ENCODE peak calls at places on chromosome 5, in five cellular contexts. One of them, this sample, is unnamed.

GRCh38 chr5:13003457-13003856 is 941.0 kb downstream of the DNAH5 start:
- DNase-seq in esophagus squamous epithelium: no peak
- DNase-seq in lower lobe of right lung: no peak
- DNase-seq in WERI-Rb-1: no peak
- DNase-seq in fibroblast of mammary gland: no peak
- DNase-seq in this sample: no peak

GRCh38 chr5:132979367-132979935 is 16.0 kb upstream of the AFF4 start:
- DNase-seq in WERI-Rb-1: no peak
- DNase-seq in fibroblast of mammary gland: peak; percentile 80
- DNase-seq in lower lobe of right lung: no peak
- DNase-seq in esophagus squamous epithelium: no peak
- DNase-seq in this sample: no peak

GRCh38 chr5:52682492-52682891 is 105.2 kb upstream of the ITGA1 start:
- DNase-seq in lower lobe of right lung: no peak
- DNase-seq in fibroblast of mammary gland: no peak
- DNase-seq in esophagus squamous epithelium: no peak
- DNase-seq in WERI-Rb-1: no peak
- DNase-seq in this sample: no peak

GRCh38 chr5:106195679-106196078 is 1475.1 kb downstream of the EFNA5 start:
- DNase-seq in WERI-Rb-1: no peak
- DNase-seq in esophagus squamous epithelium: no peak
- DNase-seq in lower lobe of right lung: no peak
- DNase-seq in fibroblast of mammary gland: no peak
- DNase-seq in this sample: no peak

GRCh38 chr5:139657363-139658321 is 9.5 kb downstream of the CXXC5 start:
- DNase-seq in lower lobe of right lung: no peak
- DNase-seq in esophagus squamous epithelium: no peak
- DNase-seq in WERI-Rb-1: no peak
- DNase-seq in fibroblast of mammary gland: peak; percentile 64
- DNase-seq in this sample: no peak

GRCh38 chr5:179821298-179822058 is 773 bp downstream of the SQSTM1 start:
- DNase-seq in esophagus squamous epithelium: peak; percentile 71
- DNase-seq in WERI-Rb-1: peak; percentile 80
- DNase-seq in fibroblast of mammary gland: peak; percentile 95
- DNase-seq in lower lobe of right lung: peak; percentile 97
- DNase-seq in this sample: peak; percentile 94

GRCh38 chr5:66179297-66180051 is 35.4 kb downstream of the SREK1 start:
- DNase-seq in esophagus squamous epithelium: no peak
- DNase-seq in fibroblast of mammary gland: no peak
- DNase-seq in lower lobe of right lung: no peak
- DNase-seq in WERI-Rb-1: no peak
- DNase-seq in this sample: no peak

GRCh38 chr5:124877501-124878146 is 131.2 kb upstream of the ZNF608 start:
- DNase-seq in WERI-Rb-1: peak; percentile 15
- DNase-seq in fibroblast of mammary gland: no peak
- DNase-seq in lower lobe of right lung: no peak
- DNase-seq in esophagus squamous epithelium: no peak
- DNase-seq in this sample: no peak

GRCh38 chr5:172453986-172454354 is 355 bp downstream of the SH3PXD2B start:
- DNase-seq in fibroblast of mammary gland: no peak
- DNase-seq in lower lobe of right lung: no peak
- DNase-seq in esophagus squamous epithelium: no peak
- DNase-seq in WERI-Rb-1: peak; percentile 58
- DNase-seq in this sample: peak; percentile 78

GRCh38 chr5:164098536-164098935 is 593.1 kb downstream of the MAT2B start:
- DNase-seq in lower lobe of right lung: no peak
- DNase-seq in esophagus squamous epithelium: no peak
- DNase-seq in WERI-Rb-1: no peak
- DNase-seq in fibroblast of mammary gland: no peak
- DNase-seq in this sample: no peak

GRCh38 chr5:76617675-76618074 is 5.5 kb downstream of the F2RL2 start:
- DNase-seq in fibroblast of mammary gland: peak; percentile 49
- DNase-seq in WERI-Rb-1: no peak
- DNase-seq in esophagus squamous epithelium: no peak
- DNase-seq in lower lobe of right lung: no peak
- DNase-seq in this sample: no peak

GRCh38 chr5:41435276-41435675 is 75.1 kb downstream of the PLCXD3 start:
- DNase-seq in esophagus squamous epithelium: no peak
- DNase-seq in fibroblast of mammary gland: no peak
- DNase-seq in lower lobe of right lung: no peak
- DNase-seq in WERI-Rb-1: no peak
- DNase-seq in this sample: no peak

GRCh38 chr5:130885027-130885426 is 280.0 kb downstream of the HINT1 start:
- DNase-seq in WERI-Rb-1: no peak
- DNase-seq in lower lobe of right lung: no peak
- DNase-seq in esophagus squamous epithelium: no peak
- DNase-seq in fibroblast of mammary gland: no peak
- DNase-seq in this sample: peak; percentile 77

GRCh38 chr5:89697581-89697980 is 712.0 kb downstream of the CETN3 start:
- DNase-seq in WERI-Rb-1: no peak
- DNase-seq in esophagus squamous epithelium: no peak
- DNase-seq in fibroblast of mammary gland: no peak
- DNase-seq in lower lobe of right lung: no peak
- DNase-seq in this sample: no peak

GRCh38 chr5:142618125-142618524 is 67.8 kb downstream of the FGF1 start:
- DNase-seq in WERI-Rb-1: no peak
- DNase-seq in esophagus squamous epithelium: no peak
- DNase-seq in fibroblast of mammary gland: peak; percentile 90
- DNase-seq in lower lobe of right lung: no peak
- DNase-seq in this sample: no peak

GRCh38 chr5:5532306-5533076 is 110.0 kb downstream of the ICE1 start:
- DNase-seq in lower lobe of right lung: no peak
- DNase-seq in fibroblast of mammary gland: no peak
- DNase-seq in WERI-Rb-1: no peak
- DNase-seq in esophagus squamous epithelium: no peak
- DNase-seq in this sample: no peak

GRCh38 chr5:63055421-63055820 is 476.8 kb downstream of the LRRC70 start:
- DNase-seq in lower lobe of right lung: no peak
- DNase-seq in esophagus squamous epithelium: no peak
- DNase-seq in WERI-Rb-1: no peak
- DNase-seq in fibroblast of mammary gland: no peak
- DNase-seq in this sample: peak; percentile 56

GRCh38 chr5:119385136-119386128 is 29.6 kb downstream of the TNFAIP8 start:
- DNase-seq in WERI-Rb-1: no peak
- DNase-seq in lower lobe of right lung: no peak
- DNase-seq in esophagus squamous epithelium: no peak
- DNase-seq in fibroblast of mammary gland: no peak
- DNase-seq in this sample: no peak

GRCh38 chr5:119328753-119329602 is 26.8 kb upstream of the TNFAIP8 start:
- DNase-seq in esophagus squamous epithelium: no peak
- DNase-seq in WERI-Rb-1: no peak
- DNase-seq in fibroblast of mammary gland: peak; percentile 46
- DNase-seq in lower lobe of right lung: no peak
- DNase-seq in this sample: peak; percentile 41

GRCh38 chr5:92492908-92493307 is 1088.1 kb downstream of the NR2F1-AS1 start:
- DNase-seq in WERI-Rb-1: no peak
- DNase-seq in lower lobe of right lung: no peak
- DNase-seq in esophagus squamous epithelium: no peak
- DNase-seq in fibroblast of mammary gland: no peak
- DNase-seq in this sample: no peak

GRCh38 chr5:143826909-143827514 is 15.1 kb downstream of the HMHB1 start:
- DNase-seq in fibroblast of mammary gland: no peak
- DNase-seq in esophagus squamous epithelium: no peak
- DNase-seq in WERI-Rb-1: no peak
- DNase-seq in lower lobe of right lung: no peak
- DNase-seq in this sample: peak; percentile 19

GRCh38 chr5:171585981-171586380 is 166.5 kb downstream of the FGF18 start:
- DNase-seq in fibroblast of mammary gland: no peak
- DNase-seq in lower lobe of right lung: no peak
- DNase-seq in esophagus squamous epithelium: no peak
- DNase-seq in WERI-Rb-1: no peak
- DNase-seq in this sample: no peak

GRCh38 chr5:147753783-147754182 is 28.7 kb downstream of the JAKMIP2 start:
- DNase-seq in fibroblast of mammary gland: peak; percentile 20
- DNase-seq in lower lobe of right lung: no peak
- DNase-seq in WERI-Rb-1: no peak
- DNase-seq in esophagus squamous epithelium: no peak
- DNase-seq in this sample: no peak

GRCh38 chr5:133753856-133754255 is 141.5 kb upstream of the FSTL4 start:
- DNase-seq in fibroblast of mammary gland: no peak
- DNase-seq in esophagus squamous epithelium: no peak
- DNase-seq in lower lobe of right lung: no peak
- DNase-seq in WERI-Rb-1: no peak
- DNase-seq in this sample: peak; percentile 23

GRCh38 chr5:50441479-50441815 is 359 bp upstream of the EMB start:
- DNase-seq in fibroblast of mammary gland: no peak
- DNase-seq in WERI-Rb-1: no peak
- DNase-seq in lower lobe of right lung: no peak
- DNase-seq in esophagus squamous epithelium: no peak
- DNase-seq in this sample: no peak

GRCh38 chr5:65925094-65925600 is 1.2 kb upstream of the ERBIN start:
- DNase-seq in fibroblast of mammary gland: peak; percentile 71
- DNase-seq in WERI-Rb-1: no peak
- DNase-seq in lower lobe of right lung: peak; percentile 90
- DNase-seq in esophagus squamous epithelium: peak; percentile 36
- DNase-seq in this sample: peak; percentile 74

GRCh38 chr5:116374434-116374852 is 200.2 kb downstream of the SEMA6A start:
- DNase-seq in fibroblast of mammary gland: no peak
- DNase-seq in esophagus squamous epithelium: no peak
- DNase-seq in WERI-Rb-1: no peak
- DNase-seq in lower lobe of right lung: no peak
- DNase-seq in this sample: no peak

GRCh38 chr5:44740655-44741054 is 68.1 kb upstream of the MRPS30 start:
- DNase-seq in fibroblast of mammary gland: no peak
- DNase-seq in lower lobe of right lung: no peak
- DNase-seq in WERI-Rb-1: peak; percentile 11
- DNase-seq in esophagus squamous epithelium: no peak
- DNase-seq in this sample: no peak

GRCh38 chr5:139371482-139372435 is 11.3 kb downstream of the SLC23A1 start:
- DNase-seq in fibroblast of mammary gland: peak; percentile 67
- DNase-seq in lower lobe of right lung: no peak
- DNase-seq in WERI-Rb-1: no peak
- DNase-seq in esophagus squamous epithelium: no peak
- DNase-seq in this sample: no peak

GRCh38 chr5:14036947-14037346 is 92.5 kb upstream of the DNAH5 start:
- DNase-seq in esophagus squamous epithelium: no peak
- DNase-seq in fibroblast of mammary gland: peak; percentile 36
- DNase-seq in lower lobe of right lung: no peak
- DNase-seq in WERI-Rb-1: no peak
- DNase-seq in this sample: no peak
- H3K4me3 ChIP-seq in esophagus squamous epithelium: no peak overlapping the region
- H3K4me3 ChIP-seq in fibroblast of mammary gland: no peak overlapping the region
- H3K4me3 ChIP-seq in lower lobe of right lung: no peak overlapping the region
- H3K4me3 ChIP-seq in WERI-Rb-1: no peak overlapping the region
- H3K4me3 ChIP-seq in this sample: no peak overlapping the region

GRCh38 chr5:81756016-81756415 is 5.1 kb upstream of the SSBP2 start:
- DNase-seq in fibroblast of mammary gland: no peak
- DNase-seq in WERI-Rb-1: no peak
- DNase-seq in esophagus squamous epithelium: no peak
- DNase-seq in lower lobe of right lung: no peak
- DNase-seq in this sample: no peak
- H3K4me3 ChIP-seq in fibroblast of mammary gland: no peak overlapping the region
- H3K4me3 ChIP-seq in WERI-Rb-1: no peak overlapping the region
- H3K4me3 ChIP-seq in esophagus squamous epithelium: no peak overlapping the region
- H3K4me3 ChIP-seq in lower lobe of right lung: no peak overlapping the region
- H3K4me3 ChIP-seq in this sample: no peak overlapping the region

GRCh38 chr5:97071101-97071500 is 71.3 kb downstream of the LIX1 start:
- DNase-seq in esophagus squamous epithelium: no peak
- DNase-seq in lower lobe of right lung: no peak
- DNase-seq in WERI-Rb-1: no peak
- DNase-seq in fibroblast of mammary gland: peak; percentile 98
- DNase-seq in this sample: no peak

GRCh38 chr5:97070234-97070633 is 72.2 kb downstream of the LIX1 start:
- DNase-seq in fibroblast of mammary gland: no peak
- DNase-seq in esophagus squamous epithelium: no peak
- DNase-seq in WERI-Rb-1: no peak
- DNase-seq in lower lobe of right lung: no peak
- DNase-seq in this sample: no peak

GRCh38 chr5:97074859-97075489 is 67.4 kb downstream of the LIX1 start:
- DNase-seq in WERI-Rb-1: no peak
- DNase-seq in lower lobe of right lung: no peak
- DNase-seq in fibroblast of mammary gland: no peak
- DNase-seq in esophagus squamous epithelium: no peak
- DNase-seq in this sample: no peak

GRCh38 chr5:97073420-97073819 is 69.0 kb downstream of the LIX1 start:
- DNase-seq in lower lobe of right lung: no peak
- DNase-seq in esophagus squamous epithelium: no peak
- DNase-seq in WERI-Rb-1: no peak
- DNase-seq in fibroblast of mammary gland: no peak
- DNase-seq in this sample: no peak

DNA sequence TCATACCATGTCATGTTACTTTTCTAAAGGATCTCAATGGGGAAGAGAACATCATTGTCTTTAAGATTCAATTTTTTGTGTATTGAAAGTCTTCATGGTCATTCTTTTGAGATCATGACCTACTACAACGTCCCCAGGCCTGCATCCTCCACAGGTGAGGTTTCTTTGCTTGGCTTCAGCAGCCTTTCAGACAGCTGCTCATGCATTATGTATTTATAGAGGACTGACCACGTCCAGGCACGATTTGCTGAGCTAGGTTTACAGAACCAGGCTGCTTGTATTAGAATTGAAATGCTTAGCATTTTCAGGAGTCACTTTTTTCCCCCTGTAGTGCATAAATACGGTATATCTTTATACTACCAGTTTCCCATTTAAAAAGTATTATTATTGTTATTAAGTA is 70.4 kb downstream of the LIX1 start:
- DNase-seq in lower lobe of right lung: no peak
- DNase-seq in WERI-Rb-1: no peak
- DNase-seq in esophagus squamous epithelium: no peak
- DNase-seq in fibroblast of mammary gland: no peak
- DNase-seq in this sample: no peak
- H3K4me3 ChIP-seq in lower lobe of right lung: no peak overlapping the region
- H3K4me3 ChIP-seq in WERI-Rb-1: no peak overlapping the region
- H3K4me3 ChIP-seq in esophagus squamous epithelium: no peak overlapping the region
- H3K4me3 ChIP-seq in fibroblast of mammary gland: no peak overlapping the region
- H3K4me3 ChIP-seq in this sample: no peak overlapping the region

GRCh38 chr5:158484246-158484645 is 615.5 kb downstream of the EBF1 start:
- DNase-seq in lower lobe of right lung: no peak
- DNase-seq in fibroblast of mammary gland: peak; percentile 63
- DNase-seq in esophagus squamous epithelium: no peak
- DNase-seq in WERI-Rb-1: no peak
- DNase-seq in this sample: peak; percentile 11

GRCh38 chr5:158485604-158486081 is 614.1 kb downstream of the EBF1 start:
- DNase-seq in lower lobe of right lung: no peak
- DNase-seq in fibroblast of mammary gland: peak; percentile 69
- DNase-seq in WERI-Rb-1: no peak
- DNase-seq in esophagus squamous epithelium: no peak
- DNase-seq in this sample: peak; percentile 60

GRCh38 chr5:158484968-158485367 is 614.7 kb downstream of the EBF1 start:
- DNase-seq in WERI-Rb-1: no peak
- DNase-seq in esophagus squamous epithelium: no peak
- DNase-seq in lower lobe of right lung: no peak
- DNase-seq in fibroblast of mammary gland: no peak
- DNase-seq in this sample: no peak

GRCh38 chr5:158483202-158483870 is 616.4 kb downstream of the EBF1 start:
- DNase-seq in esophagus squamous epithelium: no peak
- DNase-seq in lower lobe of right lung: no peak
- DNase-seq in fibroblast of mammary gland: no peak
- DNase-seq in WERI-Rb-1: no peak
- DNase-seq in this sample: peak; percentile 14

DNA sequence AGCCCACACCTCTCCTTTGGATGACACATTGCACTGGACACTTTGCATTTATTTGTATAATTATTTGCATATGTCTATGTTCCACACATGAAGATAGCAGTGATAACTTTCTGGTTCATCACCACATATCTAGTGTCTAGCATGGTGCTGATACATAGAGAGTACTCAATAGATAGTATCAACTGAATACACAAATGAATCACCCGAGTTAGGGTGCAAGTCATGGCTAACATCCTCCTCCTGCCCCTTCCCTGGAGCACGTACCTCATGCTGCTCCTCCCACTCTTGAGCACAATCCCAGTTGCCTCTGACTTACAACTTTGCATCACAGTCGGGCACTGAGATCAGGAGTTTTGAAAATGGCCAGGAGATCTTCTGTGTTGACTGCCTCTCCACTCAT is 617.5 kb downstream of the EBF1 start:
- DNase-seq in WERI-Rb-1: no peak
- DNase-seq in lower lobe of right lung: no peak
- DNase-seq in esophagus squamous epithelium: no peak
- DNase-seq in fibroblast of mammary gland: peak; percentile 38
- DNase-seq in this sample: no peak
- H3K4me3 ChIP-seq in WERI-Rb-1: no peak overlapping the region
- H3K4me3 ChIP-seq in lower lobe of right lung: no peak overlapping the region
- H3K4me3 ChIP-seq in esophagus squamous epithelium: no peak overlapping the region
- H3K4me3 ChIP-seq in fibroblast of mammary gland: no peak overlapping the region
- H3K4me3 ChIP-seq in this sample: no peak overlapping the region